ENCODE peak calls at places on chromosomes 12 and 14, in four cellular contexts. H is lower lobe of right lung, V is astrocyte, K is osteocyte. R is an unnamed sample.

GRCh38 chr14:52926994-52927393 is 23.9 kb downstream of the FERMT2 start:
- DNase-seq in K (no peak), H (no peak), V (peak), R (no peak)

GRCh38 chr14:91158091-91158790 is 44.4 kb downstream of the DGLUCY start:
- DNase-seq in H (peak), V (no peak), K (no peak), R (no peak)

GRCh38 chr12:68113644-68114043 is 45.9 kb downstream of the IFNG start:
- DNase-seq in K (no peak), H (no peak), V (no peak), R (no peak)

GRCh38 chr14:37673439-37673838 is 78.0 kb downstream of the TTC6 start:
- DNase-seq in V (no peak), H (no peak), K (no peak), R (no peak)

GRCh38 chr14:61557262-61557661 is 138.1 kb upstream of the HIF1A start:
- DNase-seq in V (no peak), K (no peak), H (no peak), R (no peak)

GRCh38 chr12:31362759-31363415 is 36.9 kb upstream of the SINHCAF start:
- DNase-seq in V (no peak), K (no peak), H (peak), R (no peak)

GRCh38 chr14:38705220-38705619 is 397.8 kb downstream of the SEC23A start:
- DNase-seq in H (no peak), K (no peak), V (no peak), R (no peak)

GRCh38 chr14:44712095-44712822 is 205.2 kb upstream of the FSCB start:
- DNase-seq in V (no peak), H (peak), K (no peak), R (no peak)

GRCh38 chr14:61153436-61153835 is 127.7 kb downstream of the TMEM30B start:
- DNase-seq in K (peak), V (peak), H (no peak), R (no peak)

GRCh38 chr12:62621239-62621638 is 154.6 kb downstream of the MON2 start:
- DNase-seq in H (no peak), K (no peak), V (no peak), R (no peak)

GRCh38 chr14:50085570-50086315 is 30.6 kb downstream of the VCPKMT start:
- DNase-seq in K (peak), V (peak), H (no peak), R (no peak)

GRCh38 chr14:90483551-90483950 is 86.7 kb downstream of the CALM1 start:
- DNase-seq in V (no peak), K (peak), H (no peak), R (peak)

GRCh38 chr12:76764856-76765255 is 941 bp downstream of the ZDHHC17 start:
- DNase-seq in K (no peak), V (no peak), H (no peak), R (no peak)

GRCh38 chr12:130775953-130776856 is 60.1 kb upstream of the RIMBP2 start:
- DNase-seq in H (no peak), V (peak), K (peak), R (no peak)

GRCh38 chr12:97944576-97944975 is 482.0 kb downstream of the RMST start:
- DNase-seq in V (no peak), H (no peak), K (no peak), R (no peak)

GRCh38 chr12:50708619-50709018 is 55.3 kb upstream of the ATF1 start:
- DNase-seq in V (no peak), K (no peak), H (no peak), R (no peak)

GRCh38 chr14:104882325-104882973 is 17.4 kb downstream of the CEP170B start:
- DNase-seq in H (peak), K (no peak), V (no peak), R (no peak)

GRCh38 chr12:131072446-131073230 is 118.9 kb downstream of the ADGRD1 start:
- DNase-seq in H (peak), K (no peak), V (no peak), R (no peak)

GRCh38 chr12:85076688-85077430 is 40.7 kb downstream of the LRRIQ1 start:
- DNase-seq in H (no peak), K (no peak), V (peak), R (no peak)

GRCh38 chr12:94198872-94199271 is 50.5 kb downstream of the PLXNC1 start:
- DNase-seq in H (no peak), K (no peak), V (no peak), R (no peak)

GRCh38 chr14:102923201-102923919 is 897 bp downstream of the AMN start:
- DNase-seq in K (no peak), V (no peak), H (peak), R (no peak)

GRCh38 chr14:22422238-22422637 is 166.8 kb downstream of the DAD1 start:
- DNase-seq in V (no peak), K (no peak), H (no peak), R (no peak)

GRCh38 chr12:10366875-10367274 is 23.0 kb downstream of the KLRK1 start:
- DNase-seq in V (no peak), K (no peak), H (no peak), R (no peak)

GRCh38 chr12:131620946-131621681 is 89.8 kb upstream of the SFSWAP start:
- DNase-seq in H (no peak), K (no peak), V (no peak), R (no peak)

GRCh38 chr14:105440554-105440900 is 20.9 kb downstream of the MTA1 start:
- DNase-seq in H (peak), K (no peak), V (no peak), R (no peak)

GRCh38 chr12:21773263-21773741 is 1.2 kb downstream of the KCNJ8 start:
- DNase-seq in K (no peak), V (peak), H (peak), R (peak)

GRCh38 chr14:74882103-74882920 is 596 bp downstream of the DLST start:
- DNase-seq in H (peak), K (no peak), V (peak), R (no peak)

GRCh38 chr14:49593016-49593415 is 5.7 kb upstream of the LRR1 start:
- DNase-seq in V (peak), K (no peak), H (no peak), R (no peak)

GRCh38 chr12:96886998-96887677 is 19.9 kb upstream of the NEDD1 start:
- DNase-seq in V (peak), H (no peak), K (no peak), R (no peak)

GRCh38 chr14:103846569-103847438 is 571 bp downstream of the PPP1R13B start:
- DNase-seq in K (no peak), V (no peak), H (peak), R (no peak)

GRCh38 chr12:56589783-56590182 is 40.3 kb downstream of the BAZ2A start:
- DNase-seq in K (no peak), V (no peak), H (no peak), R (no peak)

GRCh38 chr12:96167492-96167891 is 26.7 kb upstream of the ELK3 start:
- DNase-seq in H (no peak), V (no peak), K (no peak), R (no peak)

GRCh38 chr12:40055227-40055579 is 50.7 kb downstream of the SLC2A13 start:
- DNase-seq in V (no peak), H (no peak), K (no peak), R (no peak)

GRCh38 chr12:49017764-49018281 is 753 bp downstream of the PRKAG1 start:
- DNase-seq in K (no peak), H (no peak), V (peak), R (no peak)

GRCh38 chr12:96121271-96121711 is 72.9 kb upstream of the ELK3 start:
- DNase-seq in K (no peak), H (no peak), V (no peak), R (no peak)

GRCh38 chr12:121801601-121802484 is 2.0 kb upstream of the SETD1B start:
- DNase-seq in V (no peak), H (no peak), K (no peak), R (no peak)

GRCh38 chr12:25386823-25387134 is 136.1 kb upstream of the KRAS start:
- DNase-seq in V (no peak), H (no peak), K (no peak), R (no peak)

DNA sequence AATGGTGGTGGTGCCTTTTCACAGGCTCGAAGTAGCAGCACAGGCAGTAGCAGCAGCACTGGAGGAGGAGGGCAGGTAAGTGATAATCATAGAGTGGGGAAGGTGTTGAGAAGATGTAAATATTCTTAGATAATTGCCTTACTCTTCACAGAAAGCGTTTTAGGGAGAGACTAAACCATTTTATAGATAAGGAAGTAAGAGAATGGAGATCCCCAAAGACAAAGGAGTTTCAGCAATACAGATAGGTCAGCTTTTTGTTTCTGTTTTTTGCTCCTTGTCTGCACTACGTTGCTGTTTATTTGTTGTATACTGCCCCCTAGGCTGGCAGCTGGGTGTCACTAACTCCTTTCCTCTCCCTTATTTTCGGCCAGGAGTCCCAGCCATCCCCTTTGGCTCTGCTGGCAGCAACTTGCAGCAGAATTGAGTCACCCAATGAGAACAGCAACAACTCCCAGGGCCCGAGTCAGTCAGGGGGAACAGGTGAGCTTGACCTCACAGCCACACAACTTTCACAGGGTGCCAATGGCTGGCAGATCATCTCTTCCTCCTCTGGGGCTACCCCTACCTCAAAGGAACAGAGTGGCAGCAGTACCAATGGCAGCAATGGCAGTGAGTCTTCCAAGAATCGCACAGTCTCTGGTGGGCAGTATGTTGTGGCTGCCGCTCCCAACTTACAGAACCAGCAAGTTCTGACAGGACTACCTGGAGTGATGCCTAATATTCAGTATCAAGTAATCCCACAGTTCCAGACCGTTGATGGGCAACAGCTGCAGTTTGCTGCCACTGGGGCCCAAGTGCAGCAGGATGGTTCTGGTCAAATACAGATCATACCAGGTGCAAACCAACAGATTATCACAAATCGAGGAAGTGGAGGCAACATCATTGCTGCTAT is 2.0 kb downstream of the SP1 start:
- DNase-seq in V (no peak), H (peak), K (no peak), R (no peak)
- TF ChIP-seq CTCF in V (peak), H (peak), K (peak), R (peak)

GRCh38 chr12:113185180-113186032 is at the start of the genes DDX54 and RITA1:
- DNase-seq in K (peak), V (peak), H (peak), R (peak)
- TF ChIP-seq CTCF in K (no peak), V (no peak), H (no peak), R (no peak)

DNA sequence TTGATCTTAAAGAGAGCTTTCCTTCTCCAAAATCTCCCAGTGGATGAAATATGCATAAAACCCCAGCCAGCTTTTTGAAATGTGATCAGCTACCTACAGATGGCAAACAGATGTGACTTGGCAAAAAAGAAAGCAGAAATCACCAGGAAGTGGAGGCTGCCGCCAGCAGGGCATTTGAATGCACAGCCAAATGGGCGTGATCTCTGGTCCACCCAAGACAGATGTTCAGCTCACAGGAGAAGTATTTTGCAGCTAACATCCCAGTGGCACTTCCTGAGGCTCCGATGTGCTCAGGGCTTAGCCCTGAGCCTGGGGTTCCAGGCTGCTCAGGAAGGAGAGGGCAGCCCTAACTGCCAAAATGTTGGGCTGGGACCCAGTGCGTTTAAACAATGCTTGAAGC is 78.2 kb downstream of the LGMN start:
- DNase-seq in V (peak), K (no peak), H (peak), R (no peak)
- TF ChIP-seq CTCF in V (no peak), K (peak), H (no peak), R (no peak)

GRCh38 chr12:42590324-42590934 is 883 bp upstream of the PRICKLE1 start:
- DNase-seq in H (peak), V (no peak), K (no peak), R (no peak)
- TF ChIP-seq CTCF in H (no peak), V (no peak), K (no peak), R (no peak)

DNA sequence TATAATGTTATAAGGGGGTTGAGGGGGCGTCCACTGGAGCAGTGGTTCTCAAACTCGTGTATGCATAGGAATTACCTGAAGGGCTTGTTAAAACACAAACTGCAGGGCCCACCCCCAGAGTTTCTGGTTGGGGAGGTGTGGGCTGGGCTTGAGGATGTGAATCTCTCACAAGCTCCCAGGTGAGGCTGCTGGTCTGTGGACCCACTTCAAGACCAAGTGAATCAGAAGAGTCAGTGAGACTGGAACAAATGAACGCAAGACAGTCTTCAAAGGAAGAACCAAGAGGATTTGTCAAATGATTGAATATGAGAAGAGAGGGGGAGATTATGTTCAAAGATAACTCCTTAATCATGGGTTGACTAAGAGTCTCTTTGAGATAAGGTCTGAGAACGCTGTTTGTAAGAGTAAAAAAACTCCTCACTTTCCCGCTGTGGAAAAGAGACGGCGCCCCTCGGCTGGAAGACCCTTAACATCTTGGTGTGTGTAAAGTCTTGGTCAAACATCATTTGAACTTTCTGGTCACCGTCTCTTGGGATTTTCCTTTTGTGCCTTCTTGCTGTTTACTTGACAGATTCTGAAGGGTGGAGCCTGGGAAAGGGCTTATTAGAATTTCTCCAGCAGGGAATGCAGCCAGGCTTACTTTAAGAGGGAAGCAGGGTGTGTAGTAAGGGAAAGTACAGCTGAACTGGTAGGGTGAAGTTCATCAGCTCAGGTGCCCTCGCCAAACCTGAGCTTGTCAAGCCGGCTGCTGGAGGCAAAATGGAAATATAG is 5.3 kb upstream of the FOXN3 start:
- DNase-seq in V (no peak), H (no peak), K (no peak), R (no peak)
- TF ChIP-seq CTCF in V (no peak), H (no peak), K (no peak), R (no peak)